ENCODE peak calls at places on chromosomes 3 and 15, in four cellular contexts. A is LHCN-M2, Q is Daoy, G is germinal center. T is an unnamed sample.

GRCh38 chr3:61118830-61119229 is 132.4 kb downstream of the FHIT start:
- DNase-seq in A (no peak), Q (no peak), G (no peak), T (no peak)

GRCh38 chr15:69576035-69576526 is 123.5 kb downstream of the RPLP1 start:
- DNase-seq in A (no peak), Q (peak; percentile 70), G (peak; percentile 60), T (peak; percentile 41)

GRCh38 chr3:154990543-154990942 is 89.6 kb upstream of the MME start:
- DNase-seq in A (no peak), Q (no peak), G (no peak), T (no peak)

GRCh38 chr3:143585720-143586456 is 262.4 kb downstream of the SLC9A9 start:
- DNase-seq in A (no peak), Q (no peak), G (no peak), T (peak; percentile 25)

GRCh38 chr15:22892333-22892732 is 53.9 kb downstream of the NIPA2 start:
- DNase-seq in A (no peak), Q (no peak), G (no peak), T (no peak)

GRCh38 chr3:31790516-31791148 is 190.4 kb downstream of the OSBPL10 start:
- DNase-seq in A (no peak), Q (no peak), G (no peak), T (no peak)

GRCh38 chr3:100531093-100531492 is 38.7 kb downstream of the TMEM45A start:
- DNase-seq in A (no peak), Q (no peak), G (no peak), T (no peak)

GRCh38 chr15:72284781-72285180 is 12.4 kb upstream of the PARP6 start:
- DNase-seq in A (peak; percentile 21), Q (no peak), G (no peak), T (no peak)

GRCh38 chr3:155912574-155913190 is 42.2 kb downstream of the GMPS start:
- DNase-seq in A (peak; percentile 8), Q (no peak), G (no peak), T (no peak)

GRCh38 chr3:194118920-194119319 is 17.0 kb upstream of the HES1 start:
- DNase-seq in A (no peak), Q (peak; percentile 18), G (no peak), T (no peak)

GRCh38 chr3:52281980-52282801 is 3.7 kb upstream of the WDR82 start:
- DNase-seq in A (peak; percentile 30), Q (no peak), G (no peak), T (no peak)

GRCh38 chr15:92069308-92070244 is 216.1 kb downstream of the SLCO3A1 start:
- DNase-seq in A (no peak), Q (peak; percentile 92), G (no peak), T (no peak)

GRCh38 chr15:74489518-74490338 is 28.8 kb upstream of the UBL7 start:
- DNase-seq in A (peak; percentile 30), Q (peak; percentile 64), G (peak; percentile 85), T (peak; percentile 81)

GRCh38 chr3:122005033-122005565 is 16.9 kb downstream of the ILDR1 start:
- DNase-seq in A (no peak), Q (peak; percentile 53), G (peak; percentile 36), T (peak; percentile 72)

GRCh38 chr3:14925729-14926591 is 21.4 kb upstream of the NR2C2 start:
- DNase-seq in A (peak; percentile 61), Q (peak; percentile 36), G (peak; percentile 43), T (peak; percentile 61)

GRCh38 chr3:165852150-165852549 is 14.9 kb upstream of the BCHE start:
- DNase-seq in A (no peak), Q (no peak), G (no peak), T (no peak)

GRCh38 chr15:20341901-20342605 is 199.5 kb downstream of the GOLGA6L6 start:
- DNase-seq in A (no peak), Q (peak; percentile 76), G (peak; percentile 2), T (peak; percentile 28)

GRCh38 chr3:98073486-98073885 is 13.5 kb upstream of the OR5AC2 start:
- DNase-seq in A (no peak), Q (no peak), G (no peak), T (no peak)

GRCh38 chr15:71387825-71388224 is 272.6 kb downstream of the THSD4 start:
- DNase-seq in A (no peak), Q (no peak), G (no peak), T (no peak)

GRCh38 chr3:70849911-70850699 is 537.7 kb upstream of the MDFIC2 start:
- DNase-seq in A (peak; percentile 95), Q (peak; percentile 80), G (no peak), T (no peak)

GRCh38 chr3:76400141-76400540 is 614.8 kb upstream of the ZNF717 start:
- DNase-seq in A (no peak), Q (no peak), G (no peak), T (no peak)

T was measured in GM10248.